ENCODE peak calls at places on chromosomes 16 and 17, in six cellular contexts. One of them, this sample, is unnamed.

GRCh38 chr16:31529398-31530312 is 2.0 kb downstream of the AHSP start:
- DNase-seq in stimulated activated CD4-positive, alpha-beta T cell treated with anti-CD3 and anti-CD28 coated beads, Interleukin-2, amount 100 ng/mL, for 24 hours: peak
- DNase-seq in non-pigmented ciliary epithelial cell: no peak
- DNase-seq in colonic mucosa: no peak
- DNase-seq in NCI-H1105 treated with DMSO at 0.1 percent for 48 hours: peak
- DNase-seq in psoas muscle: no peak
- DNase-seq in this sample: no peak

GRCh38 chr17:40173778-40174135 is 3.5 kb upstream of the RAPGEFL1 start:
- DNase-seq in psoas muscle: no peak
- DNase-seq in colonic mucosa: no peak
- DNase-seq in non-pigmented ciliary epithelial cell: no peak
- DNase-seq in stimulated activated CD4-positive, alpha-beta T cell treated with anti-CD3 and anti-CD28 coated beads, Interleukin-2, amount 100 ng/mL, for 24 hours: no peak
- DNase-seq in NCI-H1105 treated with DMSO at 0.1 percent for 48 hours: no peak
- DNase-seq in this sample: no peak

GRCh38 chr16:74667215-74667765 is 613 bp upstream of the RFWD3 start:
- DNase-seq in NCI-H1105 treated with DMSO at 0.1 percent for 48 hours: no peak
- DNase-seq in psoas muscle: no peak
- DNase-seq in colonic mucosa: peak
- DNase-seq in non-pigmented ciliary epithelial cell: no peak
- DNase-seq in stimulated activated CD4-positive, alpha-beta T cell treated with anti-CD3 and anti-CD28 coated beads, Interleukin-2, amount 100 ng/mL, for 24 hours: peak
- DNase-seq in this sample: peak

GRCh38 chr17:77132411-77133086 is 8.2 kb upstream of the SEC14L1 start:
- DNase-seq in stimulated activated CD4-positive, alpha-beta T cell treated with anti-CD3 and anti-CD28 coated beads, Interleukin-2, amount 100 ng/mL, for 24 hours: no peak
- DNase-seq in NCI-H1105 treated with DMSO at 0.1 percent for 48 hours: no peak
- DNase-seq in non-pigmented ciliary epithelial cell: no peak
- DNase-seq in psoas muscle: no peak
- DNase-seq in colonic mucosa: no peak
- DNase-seq in this sample: no peak

GRCh38 chr16:23959801-23960072 is 124.0 kb downstream of the PRKCB start:
- DNase-seq in psoas muscle: no peak
- DNase-seq in stimulated activated CD4-positive, alpha-beta T cell treated with anti-CD3 and anti-CD28 coated beads, Interleukin-2, amount 100 ng/mL, for 24 hours: no peak
- DNase-seq in NCI-H1105 treated with DMSO at 0.1 percent for 48 hours: no peak
- DNase-seq in colonic mucosa: no peak
- DNase-seq in non-pigmented ciliary epithelial cell: no peak
- DNase-seq in this sample: no peak

GRCh38 chr16:23673971-23674614 is 4.6 kb upstream of the PLK1 start:
- DNase-seq in colonic mucosa: no peak
- DNase-seq in stimulated activated CD4-positive, alpha-beta T cell treated with anti-CD3 and anti-CD28 coated beads, Interleukin-2, amount 100 ng/mL, for 24 hours: no peak
- DNase-seq in non-pigmented ciliary epithelial cell: no peak
- DNase-seq in NCI-H1105 treated with DMSO at 0.1 percent for 48 hours: no peak
- DNase-seq in psoas muscle: no peak
- DNase-seq in this sample: no peak

GRCh38 chr17:58811301-58811700 is 55.6 kb downstream of the PPM1E start:
- DNase-seq in NCI-H1105 treated with DMSO at 0.1 percent for 48 hours: no peak
- DNase-seq in non-pigmented ciliary epithelial cell: no peak
- DNase-seq in stimulated activated CD4-positive, alpha-beta T cell treated with anti-CD3 and anti-CD28 coated beads, Interleukin-2, amount 100 ng/mL, for 24 hours: no peak
- DNase-seq in psoas muscle: no peak
- DNase-seq in colonic mucosa: no peak
- DNase-seq in this sample: no peak

GRCh38 chr16:11349599-11350276 is 4.5 kb downstream of the RMI2 start:
- DNase-seq in NCI-H1105 treated with DMSO at 0.1 percent for 48 hours: no peak
- DNase-seq in non-pigmented ciliary epithelial cell: no peak
- DNase-seq in psoas muscle: peak
- DNase-seq in stimulated activated CD4-positive, alpha-beta T cell treated with anti-CD3 and anti-CD28 coated beads, Interleukin-2, amount 100 ng/mL, for 24 hours: no peak
- DNase-seq in colonic mucosa: peak
- DNase-seq in this sample: peak

GRCh38 chr17:59284317-59284716 is 47.1 kb upstream of the YPEL2 start:
- DNase-seq in psoas muscle: no peak
- DNase-seq in stimulated activated CD4-positive, alpha-beta T cell treated with anti-CD3 and anti-CD28 coated beads, Interleukin-2, amount 100 ng/mL, for 24 hours: no peak
- DNase-seq in non-pigmented ciliary epithelial cell: no peak
- DNase-seq in colonic mucosa: no peak
- DNase-seq in NCI-H1105 treated with DMSO at 0.1 percent for 48 hours: no peak
- DNase-seq in this sample: no peak

GRCh38 chr17:18986541-18987229 is 17.9 kb downstream of the FAM83G start:
- DNase-seq in stimulated activated CD4-positive, alpha-beta T cell treated with anti-CD3 and anti-CD28 coated beads, Interleukin-2, amount 100 ng/mL, for 24 hours: no peak
- DNase-seq in non-pigmented ciliary epithelial cell: no peak
- DNase-seq in colonic mucosa: no peak
- DNase-seq in psoas muscle: no peak
- DNase-seq in NCI-H1105 treated with DMSO at 0.1 percent for 48 hours: no peak
- DNase-seq in this sample: peak

GRCh38 chr16:85615014-85615851 is 2.1 kb downstream of the GSE1 start:
- DNase-seq in colonic mucosa: peak
- DNase-seq in NCI-H1105 treated with DMSO at 0.1 percent for 48 hours: no peak
- DNase-seq in stimulated activated CD4-positive, alpha-beta T cell treated with anti-CD3 and anti-CD28 coated beads, Interleukin-2, amount 100 ng/mL, for 24 hours: peak
- DNase-seq in psoas muscle: peak
- DNase-seq in non-pigmented ciliary epithelial cell: no peak
- DNase-seq in this sample: peak

GRCh38 chr16:18983565-18984424 is at the start of gene TMC7:
- DNase-seq in NCI-H1105 treated with DMSO at 0.1 percent for 48 hours: peak
- DNase-seq in psoas muscle: peak
- DNase-seq in non-pigmented ciliary epithelial cell: no peak
- DNase-seq in colonic mucosa: peak
- DNase-seq in stimulated activated CD4-positive, alpha-beta T cell treated with anti-CD3 and anti-CD28 coated beads, Interleukin-2, amount 100 ng/mL, for 24 hours: peak
- DNase-seq in this sample: peak

GRCh38 chr17:1315891-1316403 is 36.5 kb downstream of the TRARG1 start:
- DNase-seq in psoas muscle: peak
- DNase-seq in non-pigmented ciliary epithelial cell: no peak
- DNase-seq in stimulated activated CD4-positive, alpha-beta T cell treated with anti-CD3 and anti-CD28 coated beads, Interleukin-2, amount 100 ng/mL, for 24 hours: no peak
- DNase-seq in colonic mucosa: no peak
- DNase-seq in NCI-H1105 treated with DMSO at 0.1 percent for 48 hours: no peak
- DNase-seq in this sample: no peak

This sample was measured in mucosa of descending colon.